ENCODE peak calls at places on chromosomes 16 and 17, in six cellular contexts. G is fibroblast of pulmonary artery, I is PC-9, K is WERI-Rb-1, R is A673, L is astrocyte of the cerebellum. T is an unnamed sample.

GRCh38 chr16:64278196-64278595 is 843.7 kb downstream of the CDH11 start:
- DNase-seq in I (no peak), R (no peak), G (peak; percentile 5), L (no peak), K (no peak), T (peak; percentile 15)

GRCh38 chr17:74276051-74276476 is 2.0 kb downstream of the DNAI2 start:
- DNase-seq in L (no peak), K (no peak), R (no peak), G (peak; percentile 74), I (no peak), T (peak; percentile 3)

GRCh38 chr16:89359296-89360147 is 130.8 kb downstream of the ANKRD11 start:
- DNase-seq in R (no peak), I (no peak), G (peak; percentile 43), L (no peak), K (peak; percentile 66), T (no peak)

GRCh38 chr16:55471448-55472097 is 7.4 kb upstream of the MMP2 start:
- DNase-seq in R (peak; percentile 43), L (no peak), K (no peak), I (peak; percentile 41), G (peak; percentile 81), T (peak; percentile 57)

GRCh38 chr17:37089998-37090397 is 141.2 kb downstream of the AATF start:
- DNase-seq in L (no peak), G (peak; percentile 13), R (no peak), K (no peak), I (no peak), T (no peak)

GRCh38 chr17:5508855-5509254 is 22.5 kb downstream of the MIS12 start:
- DNase-seq in R (no peak), K (peak; percentile 19), I (no peak), G (peak; percentile 68), L (peak; percentile 49), T (peak; percentile 32)

GRCh38 chr16:48054881-48055601 is 100.8 kb downstream of the ABCC12 start:
- DNase-seq in I (peak; percentile 46), G (peak; percentile 77), R (peak; percentile 64), L (peak; percentile 46), K (peak; percentile 54), T (no peak)

GRCh38 chr16:57775661-57776469 is 26.4 kb downstream of the KIFC3 start:
- DNase-seq in L (no peak), I (no peak), K (peak; percentile 93), G (no peak), R (no peak), T (no peak)

GRCh38 chr16:22816475-22816874 is 2.5 kb downstream of the HS3ST2 start:
- DNase-seq in G (no peak), R (no peak), K (no peak), I (peak; percentile 8), L (no peak), T (no peak)

GRCh38 chr17:66960623-66961022 is 3.9 kb upstream of the CACNG4 start:
- DNase-seq in L (no peak), K (peak; percentile 66), G (no peak), I (no peak), R (no peak), T (no peak)

DNA sequence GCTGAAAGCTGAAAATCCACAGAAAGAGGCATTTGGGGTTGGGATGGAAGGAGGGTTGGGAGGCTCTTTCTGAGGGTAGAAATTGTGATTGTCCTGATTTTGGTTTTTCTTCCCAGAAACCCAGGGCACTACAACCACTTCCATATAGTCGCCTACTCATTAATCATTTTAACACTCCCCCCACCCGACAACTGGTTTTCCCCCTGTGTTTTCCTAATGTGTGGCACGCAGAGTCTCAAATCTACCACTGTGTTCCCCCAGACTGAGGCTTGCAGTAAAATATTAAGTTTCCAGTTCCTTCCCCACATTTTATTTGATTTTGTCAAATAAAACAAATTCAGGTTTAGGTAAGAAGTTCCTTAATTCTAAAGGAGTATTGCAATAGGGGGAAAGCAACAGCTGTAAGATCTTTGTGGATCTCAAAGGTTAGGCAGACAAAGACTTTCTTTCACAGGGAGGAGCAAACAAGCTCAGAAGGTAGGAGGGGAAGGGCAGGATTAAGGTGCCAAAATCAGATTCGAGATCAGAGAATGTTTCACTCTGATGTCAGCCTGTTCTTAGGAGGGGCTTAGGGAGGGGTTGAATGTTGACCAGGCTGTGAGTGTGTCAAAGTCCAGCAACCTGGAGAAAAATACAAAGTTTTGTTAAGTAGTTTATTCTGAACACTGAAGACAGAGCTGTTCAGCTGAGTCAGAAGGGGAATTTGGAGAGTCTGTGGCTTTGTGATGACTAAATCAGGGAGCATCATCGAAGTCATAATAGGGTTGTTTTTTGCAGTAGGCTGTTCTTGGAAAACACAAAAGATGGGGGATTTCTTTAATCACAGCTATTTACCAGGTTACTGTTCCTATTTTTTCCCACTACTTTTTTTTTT is 3.6 kb downstream of the ZNF267 start:
- DNase-seq in R (no peak), L (peak; percentile 78), I (no peak), G (peak; percentile 90), K (no peak), T (peak; percentile 62)
- H3K4me3 ChIP-seq in R (no peak overlapping the region), L (no peak overlapping the region), I (peak overlapping the region; percentile 9), G (peak overlapping the region; percentile 17), K (no peak overlapping the region), T (no peak overlapping the region)

DNA sequence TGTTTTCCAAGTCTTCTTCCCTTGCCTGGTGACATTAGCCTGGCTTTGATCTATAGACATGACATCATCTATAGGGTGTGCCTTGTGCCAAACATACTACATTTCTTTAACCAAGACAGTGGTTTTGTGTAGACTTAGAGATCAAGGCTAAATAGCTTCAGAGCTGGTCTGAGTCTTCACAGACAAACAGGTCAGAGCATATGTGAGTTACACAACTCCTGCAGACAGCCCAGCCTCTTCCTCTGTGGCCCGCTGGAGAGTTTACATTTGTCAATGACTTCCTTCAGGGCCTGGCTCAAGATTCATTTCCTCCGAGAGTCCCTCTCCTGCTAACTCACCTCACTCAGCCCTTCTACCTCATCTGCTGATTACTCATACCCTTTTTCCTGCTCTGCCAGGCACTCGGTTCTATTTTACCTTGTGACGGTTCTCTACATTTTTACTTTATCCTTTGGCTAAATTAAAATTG is 73.1 kb upstream of the TANC2 start:
- DNase-seq in R (no peak), K (no peak), I (peak; percentile 70), G (peak; percentile 87), L (no peak), T (peak; percentile 82)
- H3K4me3 ChIP-seq in R (no peak overlapping the region), K (no peak overlapping the region), I (no peak overlapping the region), G (no peak overlapping the region), L (no peak overlapping the region), T (no peak overlapping the region)

GRCh38 chr16:82530883-82531282 is 95.9 kb upstream of the CDH13 start:
- DNase-seq in G (no peak), I (no peak), R (no peak), K (no peak), L (no peak), T (no peak)

GRCh38 chr16:82533161-82533560 is 93.6 kb upstream of the CDH13 start:
- DNase-seq in R (no peak), K (no peak), L (no peak), G (no peak), I (no peak), T (no peak)

GRCh38 chr16:82535262-82535661 is 91.5 kb upstream of the CDH13 start:
- DNase-seq in K (no peak), I (no peak), G (no peak), R (no peak), L (no peak), T (no peak)
- H3K4me3 ChIP-seq in K (no peak overlapping the region), I (no peak overlapping the region), G (no peak overlapping the region), R (no peak overlapping the region), L (no peak overlapping the region), T (no peak overlapping the region)

GRCh38 chr17:4499431-4500187 is 928 bp downstream of the SPNS2 start:
- DNase-seq in I (peak; percentile 40), L (no peak), R (peak; percentile 18), K (peak; percentile 42), G (no peak), T (no peak)
- H3K4me3 ChIP-seq in I (peak overlapping the region; percentile 81), L (no peak overlapping the region), R (peak overlapping the region; percentile 15), K (peak overlapping the region; percentile 67), G (no peak overlapping the region), T (peak overlapping the region; percentile 9)

GRCh38 chr17:68418876-68419275 is 38.4 kb downstream of the WIPI1 start:
- DNase-seq in R (no peak), K (no peak), I (no peak), L (no peak), G (peak; percentile 17), T (no peak)
- H3K4me3 ChIP-seq in R (no peak overlapping the region), K (no peak overlapping the region), I (no peak overlapping the region), L (no peak overlapping the region), G (no peak overlapping the region), T (no peak overlapping the region)

DNA sequence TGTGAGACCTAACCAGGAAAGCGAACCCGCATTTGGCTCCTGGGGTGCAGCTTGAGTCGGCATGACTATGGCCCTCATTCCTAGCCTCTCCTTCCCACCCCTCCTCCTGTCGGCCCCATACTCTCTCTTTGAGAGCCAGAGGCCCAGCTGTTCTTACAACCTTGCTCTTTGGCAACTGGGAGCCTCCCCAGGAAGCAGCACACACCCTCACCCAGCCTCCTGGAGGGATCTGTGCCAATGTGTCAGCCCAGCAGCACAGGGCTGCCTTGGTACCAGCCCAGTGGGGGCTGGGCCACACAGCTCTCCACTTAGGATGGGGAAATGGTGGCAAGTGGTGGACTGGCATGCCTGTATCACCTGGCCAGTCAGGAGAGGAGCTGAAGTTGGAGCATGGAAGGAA is 70.3 kb upstream of the LGALS9 start:
- DNase-seq in G (peak; percentile 62), I (no peak), K (no peak), L (no peak), R (peak; percentile 36), T (no peak)
- H3K4me3 ChIP-seq in G (peak overlapping the region; percentile 42), I (no peak overlapping the region), K (no peak overlapping the region), L (no peak overlapping the region), R (peak overlapping the region; percentile 35), T (peak overlapping the region; percentile 17)

DNA sequence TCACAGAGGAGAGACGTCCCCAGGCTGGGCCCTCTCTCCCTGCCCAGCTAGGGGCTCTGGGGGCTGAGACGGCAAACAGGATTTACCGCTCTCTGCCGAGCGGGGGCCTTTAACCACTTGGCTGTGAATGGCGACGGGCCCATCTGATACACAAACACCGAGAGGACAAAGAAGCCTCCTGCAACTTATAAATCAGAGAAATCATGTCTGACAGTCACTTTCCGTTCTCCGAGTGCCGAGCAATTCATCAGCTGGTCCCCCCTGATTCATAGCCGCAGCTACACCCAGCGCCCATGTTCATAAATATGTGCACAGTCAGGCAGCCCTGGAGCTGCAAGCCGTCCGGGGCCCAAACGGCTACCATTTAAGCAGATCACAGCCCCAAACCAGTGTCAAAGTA is 154.4 kb downstream of the C16orf78 start:
- DNase-seq in G (peak; percentile 26), R (peak; percentile 35), I (no peak), L (no peak), K (no peak), T (peak; percentile 2)
- H3K4me3 ChIP-seq in G (peak overlapping the region; percentile 47), R (peak overlapping the region; percentile 18), I (no peak overlapping the region), L (peak overlapping the region; percentile 29), K (no peak overlapping the region), T (peak overlapping the region; percentile 32)

T was measured in skeletal muscle cell.